ENCODE peak calls at places on chromosomes 6 and 20, in four cellular contexts. A is T follicular helper cell; C is GM06990; M is activated naive CD8-positive, alpha-beta T cell treated with anti-CD3 and anti-CD28 coated beads, Interleukin-2, amount 50 U/mL, for 24 hours. N is an unnamed sample.

GRCh38 chr6:52551483-52552277 is 25.2 kb downstream of the TRAM2 start:
- DNase-seq in A (no peak), C (no peak), M (no peak), N (no peak)

GRCh38 chr20:3092611-3093379 is 8.3 kb upstream of the AVP start:
- DNase-seq in A (peak), C (peak), M (peak), N (no peak)

GRCh38 chr6:6806793-6807518 is 218.4 kb downstream of the LY86 start:
- DNase-seq in A (no peak), C (no peak), M (no peak), N (no peak)

GRCh38 chr6:168871535-168872106 is 382.0 kb downstream of the THBS2 start:
- DNase-seq in A (no peak), C (no peak), M (no peak), N (no peak)

GRCh38 chr6:10513544-10513943 is 7.6 kb upstream of the GCNT2 start:
- DNase-seq in A (no peak), C (no peak), M (no peak), N (no peak)

GRCh38 chr6:135506270-135506997 is 8.9 kb upstream of the AHI1 start:
- DNase-seq in A (no peak), C (peak), M (no peak), N (no peak)

GRCh38 chr20:38346247-38346651 is at the start of gene LBP:
- DNase-seq in A (no peak), C (no peak), M (no peak), N (peak)

GRCh38 chr6:111763381-111763780 is 109.9 kb downstream of the FYN start:
- DNase-seq in A (no peak), C (no peak), M (no peak), N (no peak)

GRCh38 chr6:131117866-131118265 is 17.4 kb upstream of the AKAP7 start:
- DNase-seq in A (no peak), C (no peak), M (no peak), N (no peak)

GRCh38 chr20:4159765-4160490 is 144.6 kb upstream of the RNF24 start:
- DNase-seq in A (no peak), C (no peak), M (no peak), N (no peak)

GRCh38 chr6:8888468-8888867 is 453.1 kb upstream of the SLC35B3 start:
- DNase-seq in A (no peak), C (no peak), M (no peak), N (no peak)

GRCh38 chr6:31180500-31180899 is 10.0 kb upstream of the POU5F1 start:
- DNase-seq in A (no peak), C (peak), M (peak), N (peak)

GRCh38 chr6:115137910-115138309 is 795.1 kb upstream of the HS3ST5 start:
- DNase-seq in A (no peak), C (no peak), M (no peak), N (no peak)

GRCh38 chr20:34983995-34984735 is 28.5 kb downstream of the MYH7B start:
- DNase-seq in A (no peak), C (no peak), M (no peak), N (no peak)

GRCh38 chr20:49699200-49699992 is 14.3 kb downstream of the B4GALT5 start:
- DNase-seq in A (no peak), C (no peak), M (no peak), N (no peak)

GRCh38 chr6:163605388-163606097 is 191.0 kb downstream of the QKI start:
- DNase-seq in A (no peak), C (no peak), M (no peak), N (no peak)

GRCh38 chr6:1871936-1872335 is 262.2 kb downstream of the FOXC1 start:
- DNase-seq in A (no peak), C (no peak), M (no peak), N (no peak)

GRCh38 chr20:15654208-15654649 is 919.0 kb downstream of the KIF16B start:
- DNase-seq in A (no peak), C (peak), M (no peak), N (no peak)